ENCODE peak calls at places on chromosomes 12 and 14, in six cellular contexts. T, Z, X, N, M and D are unnamed samples.

GRCh38 chr12:132835076-132835870 is 6.6 kb upstream of the GOLGA3 start:
- DNase-seq in Z (no peak), M (no peak), X (no peak), N (no peak), T (no peak), D (no peak)

GRCh38 chr12:10001141-10001778 is 2.3 kb upstream of the CLEC1B start:
- DNase-seq in Z (no peak), N (no peak), M (no peak), X (no peak), T (no peak), D (no peak)

GRCh38 chr14:93135399-93135798 is 19.7 kb upstream of the ITPK1 start:
- DNase-seq in T (no peak), Z (no peak), N (no peak), M (no peak), X (no peak), D (no peak)

GRCh38 chr12:106245767-106246166 is 2.1 kb downstream of the CKAP4 start:
- DNase-seq in M (no peak), Z (peak; percentile 30), X (peak; percentile 63), N (no peak), T (peak; percentile 63), D (peak; percentile 35)

GRCh38 chr12:27521066-27521465 is 2.9 kb upstream of the PPFIBP1 start:
- DNase-seq in N (no peak), M (peak; percentile 70), Z (no peak), T (no peak), X (peak; percentile 63), D (peak; percentile 62)

GRCh38 chr14:91890291-91890749 is 23.0 kb upstream of the TC2N start:
- DNase-seq in M (no peak), Z (no peak), X (no peak), T (no peak), N (no peak), D (no peak)

GRCh38 chr12:57630891-57631433 is 2.0 kb downstream of the B4GALNT1 start:
- DNase-seq in M (no peak), N (no peak), Z (peak; percentile 2), X (no peak), T (no peak), D (no peak)

GRCh38 chr12:85188609-85189008 is 91.4 kb upstream of the ALX1 start:
- DNase-seq in X (no peak), M (no peak), Z (no peak), N (no peak), T (no peak), D (no peak)

GRCh38 chr12:82413994-82414393 is 55.7 kb downstream of the METTL25 start:
- DNase-seq in N (no peak), Z (no peak), T (no peak), M (no peak), X (peak; percentile 42), D (no peak)

GRCh38 chr14:51653096-51653814 is 1.5 kb downstream of the FRMD6 start:
- DNase-seq in Z (no peak), M (no peak), T (peak; percentile 7), X (peak; percentile 89), N (peak; percentile 14), D (no peak)

GRCh38 chr14:51652168-51653095 is 722 bp downstream of the FRMD6 start:
- DNase-seq in M (peak; percentile 68), X (no peak), N (no peak), T (no peak), Z (peak; percentile 40), D (peak; percentile 56)

GRCh38 chr14:51654549-51654879 is 2.8 kb downstream of the FRMD6 start:
- DNase-seq in N (no peak), Z (no peak), X (no peak), M (no peak), T (no peak), D (no peak)

GRCh38 chr14:51651388-51652167 is at the start of gene FRMD6:
- DNase-seq in Z (peak; percentile 83), N (peak; percentile 85), X (peak; percentile 87), T (peak; percentile 86), M (peak; percentile 90), D (peak; percentile 86)

DNA sequence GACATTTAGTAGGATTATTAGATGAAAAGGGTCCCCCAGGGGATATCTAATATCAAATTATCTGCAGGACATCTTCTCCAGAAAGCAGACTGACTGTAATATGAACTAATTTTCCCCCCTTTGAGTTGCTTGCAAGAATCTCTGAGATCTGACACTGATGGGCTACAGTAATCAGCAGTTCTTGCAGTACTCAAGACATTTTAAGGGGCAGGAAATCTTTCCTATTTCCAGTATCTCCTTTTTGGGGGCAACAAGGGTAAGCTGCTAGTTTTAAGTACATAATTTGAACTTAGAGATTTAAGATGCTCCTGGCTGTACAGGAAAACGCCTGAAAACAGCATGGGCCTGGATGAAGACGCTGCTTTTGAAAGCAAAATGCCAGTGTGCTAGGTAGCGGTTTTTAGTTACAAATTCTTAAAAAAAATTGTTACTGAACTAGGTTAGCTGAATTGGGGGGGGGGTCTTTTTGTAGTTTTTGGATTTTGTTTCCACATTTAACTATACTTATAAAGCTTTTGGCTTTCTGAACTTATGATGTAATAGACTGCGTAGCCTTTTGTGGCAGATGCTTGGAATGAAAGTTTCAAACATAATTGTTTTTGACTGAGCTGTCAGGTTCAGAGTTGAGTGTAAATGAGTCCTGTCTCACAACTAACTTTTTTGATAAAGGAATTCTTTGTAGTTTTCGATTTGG is 2.3 kb downstream of the FRMD6 start:
- DNase-seq in M (no peak), T (no peak), X (no peak), N (no peak), Z (no peak), D (no peak)
- H3K27ac ChIP-seq in M (no peak overlapping the region), T (peak overlapping the region; percentile 86), X (peak overlapping the region; percentile 93), N (no peak overlapping the region), Z (peak overlapping the region; percentile 97), D (peak overlapping the region; percentile 99)

GRCh38 chr14:68246074-68246980 is 426.7 kb downstream of the RAD51B start:
- DNase-seq in T (no peak), M (no peak), X (no peak), N (no peak), Z (no peak), D (no peak)
- H3K4me1 ChIP-seq in T (peaks cover 46% of the 10 kb centered on the region), M (peaks cover 32% of the 10 kb centered on the region), X (peaks cover 31% of the 10 kb centered on the region), N (peaks cover 13% of the 10 kb centered on the region), Z (peaks cover 7% of the 10 kb centered on the region), D (peaks cover 35% of the 10 kb centered on the region)

GRCh38 chr12:21566223-21566906 is 38.3 kb downstream of the GYS2 start:
- DNase-seq in X (peak; percentile 60), Z (no peak), M (no peak), N (no peak), T (no peak), D (no peak)
- H3K27ac ChIP-seq in X (no peak overlapping the region), Z (no peak overlapping the region), M (no peak overlapping the region), N (no peak overlapping the region), T (no peak overlapping the region), D (no peak overlapping the region)

DNA sequence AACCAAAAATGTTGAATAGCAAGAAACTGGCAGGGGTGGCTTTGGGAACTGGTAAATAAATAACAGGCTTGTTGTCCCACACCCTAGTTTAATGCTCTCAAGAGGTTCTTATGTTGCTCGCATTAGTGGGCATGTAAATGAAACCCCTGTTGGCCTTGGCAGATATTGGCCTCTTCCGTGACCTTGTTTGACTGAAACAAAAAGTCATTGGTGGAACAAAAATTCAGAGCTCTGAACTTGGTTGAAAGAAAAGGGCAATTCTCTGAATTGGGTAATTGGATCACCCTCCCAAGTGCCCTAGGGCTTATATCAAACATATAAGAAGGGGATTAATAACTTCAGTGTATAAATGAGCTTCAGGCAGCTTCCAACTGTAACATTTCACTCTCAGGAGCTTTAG is 426.2 kb downstream of the ZFP36L1 start:
- DNase-seq in N (no peak), Z (no peak), T (no peak), M (no peak), X (no peak), D (no peak)
- H3K4me1 ChIP-seq in N (peaks cover 33% of the 10 kb centered on the region), Z (peaks cover 4% of the 10 kb centered on the region), T (peaks cover 12% of the 10 kb centered on the region), M (peaks cover 7% of the 10 kb centered on the region), X (peaks cover 6% of the 10 kb centered on the region), D (no peaks in the 10 kb centered on the region)

GRCh38 chr12:123140675-123141614 is 9.9 kb downstream of the PITPNM2 start:
- DNase-seq in N (no peak), M (no peak), Z (no peak), X (no peak), T (no peak), D (no peak)
- H3K27ac ChIP-seq in N (no peak overlapping the region), M (peak overlapping the region; percentile 94), Z (peak overlapping the region; percentile 66), X (peak overlapping the region; percentile 71), T (peak overlapping the region; percentile 81), D (peak overlapping the region; percentile 71)

GRCh38 chr14:65001758-65002157 is 15.1 kb downstream of the FNTB start:
- DNase-seq in T (no peak), N (no peak), M (no peak), X (no peak), Z (no peak), D (no peak)

GRCh38 chr14:65003394-65003793 is 16.7 kb downstream of the FNTB start:
- DNase-seq in N (no peak), Z (no peak), X (no peak), M (no peak), T (no peak), D (no peak)

GRCh38 chr14:64998455-64998931 is 11.8 kb downstream of the FNTB start:
- DNase-seq in N (no peak), M (no peak), T (peak; percentile 35), Z (no peak), X (no peak), D (no peak)

GRCh38 chr14:65002586-65003210 is 16.0 kb downstream of the FNTB start:
- DNase-seq in N (no peak), X (peak; percentile 42), T (no peak), Z (no peak), M (no peak), D (no peak)

DNA sequence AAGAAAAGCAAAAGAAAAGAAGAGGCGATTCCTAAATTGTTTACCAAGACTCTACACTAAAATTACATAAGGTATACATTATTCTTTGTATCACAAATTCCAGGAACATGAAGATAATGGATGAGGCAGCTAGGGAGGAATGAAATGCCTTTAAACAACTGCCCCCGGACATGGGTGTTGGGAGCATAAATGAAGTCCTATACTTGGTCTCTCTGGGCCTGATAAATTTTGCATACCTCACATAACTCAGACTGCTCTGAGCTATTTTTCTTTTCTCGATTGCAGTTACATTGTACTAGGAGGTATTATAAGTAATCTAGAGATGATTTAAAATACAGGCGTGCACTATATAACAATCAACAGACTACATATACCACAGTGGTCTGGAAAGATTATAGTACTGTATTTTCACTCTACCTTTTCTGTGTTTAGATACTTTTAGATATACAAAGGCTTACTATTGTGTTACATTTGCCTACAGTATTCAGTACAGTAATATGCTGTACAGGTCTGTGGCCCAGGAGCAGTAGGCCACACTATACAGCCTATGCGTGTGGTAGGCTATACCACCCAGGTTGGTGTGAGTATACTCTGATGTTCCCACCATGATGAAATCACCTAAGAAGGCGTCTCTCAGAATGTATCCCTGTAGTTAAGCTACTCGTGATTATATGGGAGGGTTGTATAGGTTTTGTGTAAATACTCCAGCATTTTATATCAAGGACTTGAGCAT is 14.3 kb downstream of the FNTB start:
- DNase-seq in Z (no peak), T (no peak), N (no peak), M (no peak), X (no peak), D (no peak)
- H3K4me1 ChIP-seq in Z (peaks cover 2% of the 10 kb centered on the region), T (peaks cover 60% of the 10 kb centered on the region), N (no peaks in the 10 kb centered on the region), M (no peaks in the 10 kb centered on the region), X (peaks cover 3% of the 10 kb centered on the region), D (no peaks in the 10 kb centered on the region)

GRCh38 chr12:110109037-110109836 is 14.9 kb upstream of the IFT81 start:
- DNase-seq in T (peak; percentile 33), X (peak; percentile 100), Z (peak; percentile 69), M (peak; percentile 86), N (no peak), D (peak; percentile 87)
- H3K27ac ChIP-seq in T (no peak overlapping the region), X (peak overlapping the region; percentile 90), Z (peak overlapping the region; percentile 87), M (peak overlapping the region; percentile 84), N (no peak overlapping the region), D (peak overlapping the region; percentile 90)